ENCODE peak calls at places on chromosomes 16 and 17, in eight cellular contexts. One of them, this sample, is unnamed.
A peak's percentile ranks its signal among the peaks of the same experiment; 100 is the strongest.

GRCh38 chr16:2031081-2031577 is 4.4 kb downstream of the NHERF2 start:
- DNase-seq in adrenal gland: peak; percentile 39
- DNase-seq in tibial nerve: no peak
- DNase-seq in stomach: no peak
- DNase-seq in A549: no peak
- DNase-seq in lower leg skin: no peak
- DNase-seq in IMR-90: no peak
- DNase-seq in right lobe of liver: peak; percentile 56
- DNase-seq in this sample: no peak

GRCh38 chr17:6627019-6627418 is 13.5 kb downstream of the KIAA0753 start:
- DNase-seq in lower leg skin: no peak
- DNase-seq in adrenal gland: no peak
- DNase-seq in right lobe of liver: no peak
- DNase-seq in IMR-90: peak; percentile 53
- DNase-seq in stomach: no peak
- DNase-seq in tibial nerve: no peak
- DNase-seq in A549: no peak
- DNase-seq in this sample: no peak

GRCh38 chr16:89484923-89485679 is 5.3 kb downstream of the ANKRD11 start:
- DNase-seq in tibial nerve: no peak
- DNase-seq in adrenal gland: peak; percentile 38
- DNase-seq in A549: no peak
- DNase-seq in lower leg skin: no peak
- DNase-seq in right lobe of liver: no peak
- DNase-seq in IMR-90: no peak
- DNase-seq in stomach: no peak
- DNase-seq in this sample: no peak

GRCh38 chr16:69863882-69864281 is 87.3 kb upstream of the CLEC18A start:
- DNase-seq in right lobe of liver: no peak
- DNase-seq in lower leg skin: no peak
- DNase-seq in IMR-90: no peak
- DNase-seq in tibial nerve: no peak
- DNase-seq in stomach: no peak
- DNase-seq in A549: no peak
- DNase-seq in adrenal gland: no peak
- DNase-seq in this sample: no peak

GRCh38 chr17:3710951-3711383 is 12.7 kb upstream of the HASPIN start:
- DNase-seq in stomach: no peak
- DNase-seq in IMR-90: peak; percentile 71
- DNase-seq in lower leg skin: no peak
- DNase-seq in right lobe of liver: no peak
- DNase-seq in tibial nerve: no peak
- DNase-seq in adrenal gland: no peak
- DNase-seq in A549: no peak
- DNase-seq in this sample: no peak

GRCh38 chr17:10803830-10804498 is at the start of gene TMEM238L:
- DNase-seq in lower leg skin: no peak
- DNase-seq in right lobe of liver: no peak
- DNase-seq in stomach: peak; percentile 91
- DNase-seq in IMR-90: no peak
- DNase-seq in A549: no peak
- DNase-seq in adrenal gland: no peak
- DNase-seq in tibial nerve: no peak
- DNase-seq in this sample: no peak

GRCh38 chr17:7254511-7254910 is 2.5 kb downstream of the ELP5 start:
- DNase-seq in IMR-90: no peak
- DNase-seq in stomach: no peak
- DNase-seq in lower leg skin: no peak
- DNase-seq in tibial nerve: no peak
- DNase-seq in A549: no peak
- DNase-seq in adrenal gland: no peak
- DNase-seq in right lobe of liver: no peak
- DNase-seq in this sample: no peak

GRCh38 chr17:67891481-67892119 is 66.3 kb downstream of the BPTF start:
- DNase-seq in IMR-90: peak; percentile 85
- DNase-seq in adrenal gland: peak; percentile 57
- DNase-seq in A549: peak; percentile 68
- DNase-seq in lower leg skin: no peak
- DNase-seq in tibial nerve: no peak
- DNase-seq in stomach: no peak
- DNase-seq in right lobe of liver: peak; percentile 30
- DNase-seq in this sample: peak; percentile 13

GRCh38 chr17:50945779-50946222 is 79.6 kb upstream of the TOB1 start:
- DNase-seq in tibial nerve: no peak
- DNase-seq in adrenal gland: no peak
- DNase-seq in right lobe of liver: no peak
- DNase-seq in IMR-90: no peak
- DNase-seq in A549: no peak
- DNase-seq in stomach: no peak
- DNase-seq in lower leg skin: no peak
- DNase-seq in this sample: no peak

GRCh38 chr16:16045879-16046278 is 96.5 kb downstream of the ABCC1 start:
- DNase-seq in lower leg skin: no peak
- DNase-seq in A549: no peak
- DNase-seq in stomach: no peak
- DNase-seq in right lobe of liver: no peak
- DNase-seq in adrenal gland: no peak
- DNase-seq in IMR-90: no peak
- DNase-seq in tibial nerve: no peak
- DNase-seq in this sample: no peak

GRCh38 chr17:40190197-40191021 is 13.1 kb downstream of the RAPGEFL1 start:
- DNase-seq in stomach: no peak
- DNase-seq in A549: peak; percentile 70
- DNase-seq in tibial nerve: no peak
- DNase-seq in IMR-90: no peak
- DNase-seq in right lobe of liver: no peak
- DNase-seq in adrenal gland: no peak
- DNase-seq in lower leg skin: no peak
- DNase-seq in this sample: no peak

GRCh38 chr17:193426-193810 is 12.0 kb upstream of the DOC2B start:
- DNase-seq in stomach: no peak
- DNase-seq in right lobe of liver: no peak
- DNase-seq in IMR-90: no peak
- DNase-seq in lower leg skin: no peak
- DNase-seq in tibial nerve: no peak
- DNase-seq in A549: no peak
- DNase-seq in adrenal gland: no peak
- DNase-seq in this sample: no peak

GRCh38 chr17:192666-193425 is 11.4 kb upstream of the DOC2B start:
- DNase-seq in lower leg skin: no peak
- DNase-seq in adrenal gland: no peak
- DNase-seq in tibial nerve: no peak
- DNase-seq in A549: no peak
- DNase-seq in IMR-90: no peak
- DNase-seq in right lobe of liver: no peak
- DNase-seq in stomach: no peak
- DNase-seq in this sample: no peak

GRCh38 chr17:197352-197751 is 15.9 kb upstream of the DOC2B start:
- DNase-seq in IMR-90: no peak
- DNase-seq in adrenal gland: no peak
- DNase-seq in A549: no peak
- DNase-seq in tibial nerve: no peak
- DNase-seq in lower leg skin: no peak
- DNase-seq in stomach: no peak
- DNase-seq in right lobe of liver: no peak
- DNase-seq in this sample: no peak

GRCh38 chr17:194844-195602 is 13.6 kb upstream of the DOC2B start:
- DNase-seq in tibial nerve: no peak
- DNase-seq in lower leg skin: no peak
- DNase-seq in A549: no peak
- DNase-seq in IMR-90: no peak
- DNase-seq in stomach: no peak
- DNase-seq in right lobe of liver: no peak
- DNase-seq in adrenal gland: no peak
- DNase-seq in this sample: no peak

DNA sequence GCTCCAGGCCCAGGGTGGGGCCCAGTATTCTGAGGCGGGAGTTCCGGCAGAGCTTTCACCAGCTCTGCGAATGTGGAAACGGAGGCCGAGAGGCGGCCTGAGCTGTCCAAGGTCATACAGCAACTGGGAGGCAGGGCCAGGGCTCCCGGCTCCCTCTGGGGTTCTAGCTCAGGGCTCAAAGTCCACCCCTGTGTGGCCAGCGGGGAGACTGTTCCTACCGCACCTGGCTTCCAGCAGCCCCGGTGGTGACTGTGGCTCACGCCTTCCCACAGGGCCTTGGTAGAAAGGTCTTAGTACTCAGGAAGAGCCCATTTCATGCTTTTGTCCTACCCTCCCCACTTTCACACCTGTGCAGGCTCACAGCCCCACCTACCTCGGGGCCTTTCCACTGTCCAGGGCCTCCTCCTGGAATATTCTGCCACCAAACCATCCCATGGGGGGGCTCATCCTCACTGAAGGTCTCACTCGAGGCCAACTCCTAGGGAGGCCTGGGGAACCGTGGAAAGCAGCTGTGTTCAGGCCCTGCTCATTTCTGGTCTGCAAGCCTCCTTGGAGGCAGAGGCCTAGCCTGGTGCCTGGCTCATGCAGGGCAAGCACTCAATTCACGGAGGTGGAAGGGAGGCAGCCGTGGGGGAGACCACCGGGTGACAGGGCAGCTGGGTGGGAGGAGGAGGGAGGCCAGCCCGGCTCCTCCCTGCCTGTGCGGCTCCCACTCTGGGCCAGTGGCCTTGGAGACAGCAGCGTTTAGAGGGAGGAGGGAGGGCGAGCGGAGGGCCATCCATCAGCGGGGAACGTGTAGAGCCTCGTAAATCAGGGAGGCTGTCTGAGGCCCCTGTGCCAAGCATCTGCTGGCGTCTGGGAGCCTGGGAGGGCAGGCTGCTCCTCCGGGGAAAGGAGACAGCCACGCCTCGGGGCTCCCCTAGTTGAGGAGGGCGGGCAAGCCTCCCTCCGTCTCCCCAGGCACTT is 12.7 kb upstream of the DOC2B start:
- DNase-seq in stomach: no peak
- DNase-seq in adrenal gland: peak; percentile 70
- DNase-seq in tibial nerve: no peak
- DNase-seq in A549: no peak
- DNase-seq in lower leg skin: no peak
- DNase-seq in IMR-90: no peak
- DNase-seq in right lobe of liver: no peak
- DNase-seq in this sample: no peak
- TF ChIP-seq POLR2A in stomach: no peak
- TF ChIP-seq POLR2A in adrenal gland: no peak
- TF ChIP-seq POLR2A in tibial nerve: no peak
- TF ChIP-seq POLR2A in A549: no peak
- TF ChIP-seq POLR2A in lower leg skin: no peak
- TF ChIP-seq POLR2A in IMR-90: no peak
- TF ChIP-seq POLR2A in right lobe of liver: no peak
- TF ChIP-seq POLR2A in this sample: no peak

GRCh38 chr17:78925234-78925633 is at the start of gene TIMP2:
- DNase-seq in tibial nerve: peak; percentile 89
- DNase-seq in stomach: peak; percentile 87
- DNase-seq in IMR-90: peak; percentile 83
- DNase-seq in A549: peak; percentile 84
- DNase-seq in adrenal gland: peak; percentile 83
- DNase-seq in right lobe of liver: peak; percentile 90
- DNase-seq in lower leg skin: peak; percentile 81
- DNase-seq in this sample: peak; percentile 82
- TF ChIP-seq CTCF in tibial nerve: no peak
- TF ChIP-seq CTCF in stomach: no peak
- TF ChIP-seq CTCF in IMR-90: peak; percentile 2
- TF ChIP-seq CTCF in A549: no peak
- TF ChIP-seq CTCF in adrenal gland: no peak
- TF ChIP-seq CTCF in right lobe of liver: peak; percentile 8
- TF ChIP-seq CTCF in lower leg skin: no peak
- TF ChIP-seq CTCF in this sample: peak; percentile 34

DNA sequence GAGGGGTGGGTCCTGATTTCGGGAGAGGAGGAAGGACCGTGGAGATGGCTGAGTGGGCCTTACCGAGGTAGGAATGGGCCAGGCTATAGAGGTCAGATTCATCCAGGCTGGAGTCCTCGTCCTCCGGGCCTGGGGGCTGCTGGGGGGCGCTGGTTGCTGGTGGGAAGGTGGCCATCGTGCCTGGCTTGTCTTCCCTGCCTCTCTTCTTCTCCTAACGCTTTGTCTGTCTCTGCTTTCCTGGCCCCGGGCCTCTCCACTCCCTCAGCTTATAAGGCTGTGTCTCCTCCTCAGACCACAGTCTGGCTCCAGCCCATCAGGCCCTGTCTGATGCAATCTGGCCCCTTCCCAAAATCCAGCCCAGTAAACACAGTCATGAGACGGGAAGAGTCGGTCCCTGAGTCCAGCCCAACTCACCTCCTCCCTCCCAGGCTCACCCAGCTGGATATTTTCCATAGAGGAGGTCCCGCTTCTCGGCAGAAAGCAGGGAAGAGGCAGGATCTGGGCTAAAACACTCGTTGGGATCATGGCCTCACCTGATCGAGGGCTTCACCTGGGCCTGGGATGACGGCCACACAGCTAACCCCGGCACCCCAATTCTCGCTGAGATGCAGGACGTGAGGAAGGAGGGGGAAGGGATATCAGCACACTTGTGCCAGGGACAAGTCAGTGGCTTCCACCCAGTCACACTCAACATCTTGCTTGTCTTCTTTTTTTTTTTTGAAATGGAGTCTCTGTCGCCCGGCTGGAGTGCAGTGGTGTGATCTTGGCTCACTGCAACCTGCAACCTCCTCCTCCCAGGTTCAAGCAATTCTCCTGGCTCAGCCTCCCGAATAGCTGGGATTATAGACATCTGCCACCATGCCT is at the start of gene NUPR1:
- DNase-seq in adrenal gland: peak; percentile 98
- DNase-seq in A549: peak; percentile 85
- DNase-seq in lower leg skin: peak; percentile 98
- DNase-seq in stomach: peak; percentile 95
- DNase-seq in IMR-90: peak; percentile 97
- DNase-seq in tibial nerve: peak; percentile 98
- DNase-seq in right lobe of liver: peak; percentile 91
- DNase-seq in this sample: peak; percentile 99
- TF ChIP-seq POLR2A in adrenal gland: peak; percentile 64
- TF ChIP-seq POLR2A in A549: no peak
- TF ChIP-seq POLR2A in lower leg skin: no peak
- TF ChIP-seq POLR2A in stomach: no peak
- TF ChIP-seq POLR2A in IMR-90: peak; percentile 88
- TF ChIP-seq POLR2A in tibial nerve: peak; percentile 87
- TF ChIP-seq POLR2A in right lobe of liver: peak; percentile 90
- TF ChIP-seq POLR2A in this sample: peak; percentile 93

DNA sequence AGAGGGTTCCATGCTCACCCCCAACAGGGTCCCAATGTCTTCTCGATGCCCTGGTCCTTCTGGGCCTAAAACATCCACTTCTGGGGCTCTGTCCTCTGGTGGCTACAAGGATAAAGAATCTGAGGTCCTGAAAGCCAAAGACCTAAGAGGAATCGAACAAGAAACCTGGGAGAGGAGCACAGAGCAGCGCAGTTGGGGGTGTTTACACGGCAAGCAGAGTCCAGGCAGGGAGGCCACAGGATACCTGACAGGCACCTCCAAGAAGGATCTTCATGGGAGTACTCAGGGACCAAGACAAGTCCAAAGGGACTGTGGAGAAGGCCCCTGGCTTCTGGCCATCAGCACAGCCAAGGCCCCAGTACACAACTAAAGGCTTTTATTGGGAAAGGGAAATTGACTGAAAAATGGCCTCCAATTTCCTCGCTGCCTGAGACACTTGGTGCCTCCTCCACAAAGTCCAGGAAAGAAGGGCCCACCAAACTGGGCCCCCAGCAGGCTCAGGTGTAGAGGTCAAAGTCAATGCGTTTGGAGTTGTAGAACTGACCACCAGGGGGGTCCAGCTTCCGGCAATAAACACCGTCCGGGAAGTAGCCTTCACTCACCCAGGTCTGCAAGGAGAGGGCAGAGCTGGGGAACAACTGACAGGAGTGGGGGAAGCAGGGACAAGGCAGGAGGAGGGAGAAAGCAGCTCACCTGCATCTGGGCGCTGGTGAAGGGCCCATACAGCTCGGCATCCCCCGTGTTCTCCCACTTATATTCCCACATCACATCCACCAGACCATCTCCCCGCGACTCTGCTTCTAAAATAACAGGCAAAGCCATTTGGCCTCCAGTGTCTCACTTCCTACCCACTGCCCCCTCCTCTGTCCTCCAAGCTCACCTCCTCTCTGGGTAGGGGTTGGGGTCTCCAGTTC is 2.4 kb downstream of the CD2BP2 start:
- DNase-seq in lower leg skin: no peak
- DNase-seq in IMR-90: no peak
- DNase-seq in right lobe of liver: no peak
- DNase-seq in tibial nerve: no peak
- DNase-seq in A549: no peak
- DNase-seq in stomach: no peak
- DNase-seq in adrenal gland: no peak
- DNase-seq in this sample: no peak
- TF ChIP-seq CTCF in lower leg skin: no peak
- TF ChIP-seq CTCF in IMR-90: peak; percentile 8
- TF ChIP-seq CTCF in right lobe of liver: no peak
- TF ChIP-seq CTCF in tibial nerve: peak; percentile 19
- TF ChIP-seq CTCF in A549: no peak
- TF ChIP-seq CTCF in stomach: no peak
- TF ChIP-seq CTCF in adrenal gland: no peak
- TF ChIP-seq CTCF in this sample: no peak

This sample was measured in prostate gland.